ENCODE peak calls at places on chromosomes 7 and 10, in six cellular contexts. K is neuronal stem cell, S is H1, O is trophoblast cell, V is IMR-90, Y is mesenchymal stem cell. W is an unnamed sample.

GRCh38 chr10:126201603-126202002 is 186.7 kb downstream of the ADAM12 start:
- DNase-seq in K (no peak), S (no peak), O (no peak), V (no peak), Y (no peak), W (no peak)

GRCh38 chr10:113566888-113567287 is 14.0 kb downstream of the HABP2 start:
- DNase-seq in K (no peak), S (no peak), O (no peak), V (no peak), Y (no peak), W (no peak)

GRCh38 chr7:158808126-158808525 is 21.2 kb downstream of the ESYT2 start:
- DNase-seq in K (no peak), S (peak), O (no peak), V (no peak), Y (no peak), W (no peak)

GRCh38 chr7:123709525-123709924 is 39.3 kb downstream of the WASL start:
- DNase-seq in K (no peak), S (no peak), O (no peak), V (peak), Y (peak), W (no peak)

GRCh38 chr7:150340024-150340749 is 1.2 kb downstream of the RARRES2 start:
- DNase-seq in K (no peak), S (no peak), O (no peak), V (peak), Y (peak), W (no peak)

GRCh38 chr7:135672560-135673359 is 10.4 kb downstream of the STMP1 start:
- DNase-seq in K (peak), S (no peak), O (peak), V (peak), Y (peak), W (no peak)

GRCh38 chr7:47078241-47078640 is 503.7 kb downstream of the TNS3 start:
- DNase-seq in K (no peak), S (no peak), O (no peak), V (peak), Y (no peak), W (no peak)

GRCh38 chr10:5125315-5126044 is 31.3 kb downstream of the AKR1C3 start:
- DNase-seq in K (no peak), S (no peak), O (no peak), V (no peak), Y (no peak), W (no peak)

GRCh38 chr10:79581044-79581443 is 20.8 kb upstream of the SFTPA2 start:
- DNase-seq in K (no peak), S (no peak), O (no peak), V (no peak), Y (no peak), W (no peak)
- H4K91ac ChIP-seq in K (no peak), S (no peak), O (no peak), V (no peak), Y (no peak), W (no peak)

GRCh38 chr10:114876169-114876568 is 54.6 kb downstream of the FHIP2A start:
- DNase-seq in K (no peak), S (no peak), O (no peak), V (no peak), Y (no peak), W (peak)
- H4K91ac ChIP-seq in K (no peak), S (no peak), O (no peak), V (no peak), Y (no peak), W (no peak)

GRCh38 chr10:75083972-75084833 is 27.3 kb upstream of the SAMD8 start:
- DNase-seq in K (no peak), S (no peak), O (no peak), V (peak), Y (peak), W (no peak)

GRCh38 chr10:75086278-75086934 is 25.1 kb upstream of the SAMD8 start:
- DNase-seq in K (no peak), S (no peak), O (no peak), V (no peak), Y (no peak), W (no peak)

GRCh38 chr10:75088640-75089039 is 22.8 kb upstream of the SAMD8 start:
- DNase-seq in K (no peak), S (no peak), O (no peak), V (no peak), Y (no peak), W (no peak)

GRCh38 chr10:75081379-75081778 is 30.1 kb upstream of the SAMD8 start:
- DNase-seq in K (no peak), S (no peak), O (no peak), V (no peak), Y (no peak), W (no peak)

GRCh38 chr10:75084834-75085384 is 26.5 kb upstream of the SAMD8 start:
- DNase-seq in K (no peak), S (no peak), O (no peak), V (no peak), Y (no peak), W (no peak)
- H4K91ac ChIP-seq in K (no peak), S (no peak), O (no peak), V (no peak), Y (no peak), W (no peak)

GRCh38 chr10:27153855-27154198 is 357 bp downstream of the YME1L1 start:
- DNase-seq in K (peak), S (no peak), O (peak), V (peak), Y (no peak), W (no peak)
- H4K91ac ChIP-seq in K (no peak), S (peak), O (peak), V (peak), Y (peak), W (no peak)

DNA sequence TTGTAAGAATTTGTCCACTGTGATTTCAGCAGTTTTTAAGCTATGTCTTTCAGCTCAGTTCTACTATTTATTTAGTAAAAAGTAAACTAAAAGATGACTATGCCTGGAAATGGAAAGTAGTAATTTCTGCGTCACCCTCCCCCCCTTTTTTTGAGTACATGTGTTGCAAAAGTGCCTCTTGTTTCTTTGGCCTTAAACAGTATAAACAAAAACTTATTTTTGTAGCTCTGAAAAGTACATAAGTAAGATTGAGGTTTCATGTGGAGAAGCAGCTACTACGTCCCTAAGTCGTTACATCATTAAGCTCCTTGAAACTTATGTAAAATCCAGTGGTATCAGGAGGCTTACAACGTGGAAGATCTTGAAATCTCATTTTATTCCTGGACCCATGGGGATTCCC is 46.3 kb upstream of the HBP1 start:
- DNase-seq in K (no peak), S (no peak), O (no peak), V (peak), Y (peak), W (no peak)
- H4K91ac ChIP-seq in K (no peak), S (no peak), O (no peak), V (peak), Y (no peak), W (no peak)